ENCODE peak calls at places on chromosomes 2 and 18, in seven cellular contexts. L, X, G, Y, O, R and P are unnamed samples.

GRCh38 chr18:60096428-60096827 is 196.6 kb downstream of the PMAIP1 start:
- DNase-seq in Y (no peak), L (no peak), X (no peak), R (no peak), O (no peak), G (no peak), P (no peak)

GRCh38 chr2:101157272-101157671 is 6.1 kb upstream of the TBC1D8 start:
- DNase-seq in O (no peak), G (no peak), R (no peak), Y (no peak), X (no peak), L (no peak), P (no peak)

GRCh38 chr2:209125291-209125690 is 298.6 kb upstream of the MAP2 start:
- DNase-seq in L (no peak), R (no peak), X (no peak), G (no peak), Y (no peak), O (no peak), P (no peak)

GRCh38 chr18:32060026-32060425 is 31.6 kb upstream of the RNF138 start:
- DNase-seq in Y (no peak), L (no peak), G (no peak), O (no peak), X (no peak), R (no peak), P (no peak)

GRCh38 chr2:231321556-231322334 is 73.8 kb upstream of the B3GNT7 start:
- DNase-seq in O (no peak), X (peak), R (peak), G (no peak), Y (no peak), L (no peak), P (no peak)

GRCh38 chr2:180394305-180394704 is 387.2 kb upstream of the CWC22 start:
- DNase-seq in G (no peak), L (no peak), R (no peak), O (no peak), X (no peak), Y (no peak), P (peak)

GRCh38 chr18:60123031-60123430 is 223.2 kb downstream of the PMAIP1 start:
- DNase-seq in X (no peak), O (no peak), G (no peak), Y (no peak), L (no peak), R (no peak), P (no peak)

GRCh38 chr2:135821190-135821589 is 15.8 kb downstream of the LCT start:
- DNase-seq in X (no peak), Y (no peak), L (no peak), O (no peak), R (no peak), G (no peak), P (no peak)

GRCh38 chr2:170361359-170361936 is 183.5 kb downstream of the MYO3B start:
- DNase-seq in G (peak), X (no peak), R (no peak), O (no peak), Y (peak), L (peak), P (peak)

GRCh38 chr2:210442457-210442856 is 34.1 kb downstream of the LANCL1 start:
- DNase-seq in R (no peak), L (no peak), O (no peak), X (no peak), Y (no peak), G (no peak), P (no peak)

GRCh38 chr2:156901373-156902031 is 356.0 kb upstream of the GALNT5 start:
- DNase-seq in X (no peak), O (no peak), Y (no peak), L (no peak), R (no peak), G (no peak), P (no peak)

GRCh38 chr18:21110667-21111350 is 804 bp downstream of the ROCK1 start:
- DNase-seq in X (peak), R (peak), O (no peak), G (no peak), L (peak), Y (no peak), P (peak)

GRCh38 chr2:153478289-153479261 is at the start of gene RPRM:
- DNase-seq in O (peak), X (peak), G (no peak), L (peak), R (peak), Y (no peak), P (peak)

GRCh38 chr2:227454323-227454860 is 17.6 kb upstream of the AGFG1 start:
- DNase-seq in Y (no peak), O (no peak), X (no peak), G (no peak), L (no peak), R (no peak), P (no peak)

GRCh38 chr2:198440833-198441232 is 636.4 kb downstream of the PLCL1 start:
- DNase-seq in L (no peak), O (no peak), Y (no peak), G (no peak), R (no peak), X (no peak), P (no peak)

GRCh38 chr2:112712903-112713584 is 7.8 kb upstream of the NT5DC4 start:
- DNase-seq in O (no peak), Y (no peak), X (no peak), G (no peak), R (peak), L (no peak), P (no peak)

GRCh38 chr2:217189747-217190146 is 329.9 kb upstream of the TNP1 start:
- DNase-seq in Y (no peak), O (no peak), R (no peak), X (no peak), G (no peak), L (no peak), P (no peak)

GRCh38 chr2:229057997-229058553 is 213.0 kb downstream of the PID1 start:
- DNase-seq in Y (no peak), R (no peak), G (no peak), L (no peak), O (no peak), X (no peak), P (no peak)

GRCh38 chr2:56519806-56520205 is 336.0 kb downstream of the CCDC85A start:
- DNase-seq in Y (no peak), X (no peak), G (no peak), R (no peak), O (no peak), L (no peak), P (no peak)

GRCh38 chr2:178188466-178188865 is 5.8 kb upstream of the OSBPL6 start:
- DNase-seq in G (no peak), X (no peak), L (no peak), R (no peak), O (no peak), Y (no peak), P (no peak)

GRCh38 chr2:197229509-197230458 is 80.8 kb downstream of the ANKRD44 start:
- DNase-seq in Y (no peak), O (peak), X (no peak), R (no peak), L (no peak), G (no peak), P (peak)

GRCh38 chr2:136284226-136285119 is 166.5 kb upstream of the CXCR4 start:
- DNase-seq in Y (peak), G (no peak), X (no peak), O (no peak), R (no peak), L (no peak), P (no peak)

GRCh38 chr2:71602581-71602980 is 149.2 kb downstream of the DYSF start:
- DNase-seq in Y (no peak), R (no peak), X (no peak), O (no peak), G (no peak), L (no peak), P (no peak)

GRCh38 chr2:176075476-176075875 is 8.3 kb downstream of the EVX2 start:
- DNase-seq in O (no peak), Y (no peak), L (no peak), R (no peak), X (no peak), G (no peak), P (no peak)

GRCh38 chr2:202104286-202104870 is 31.3 kb downstream of the KIAA2012 start:
- DNase-seq in R (peak), L (no peak), X (peak), O (no peak), G (peak), Y (peak), P (peak)

GRCh38 chr18:9643549-9643948 is 29.2 kb upstream of the PPP4R1 start:
- DNase-seq in R (no peak), L (no peak), X (no peak), G (peak), O (peak), Y (no peak), P (peak)

GRCh38 chr2:38115216-38116012 is 39.5 kb upstream of the CYP1B1 start:
- DNase-seq in R (no peak), Y (peak), L (peak), G (peak), O (no peak), X (peak), P (peak)

GRCh38 chr2:214185546-214185945 is 225.3 kb upstream of the VWC2L start:
- DNase-seq in Y (no peak), O (no peak), L (no peak), G (no peak), X (no peak), R (no peak), P (no peak)

GRCh38 chr2:108268001-108268400 is 20.7 kb upstream of the SULT1C2 start:
- DNase-seq in R (no peak), O (peak), X (no peak), G (no peak), Y (no peak), L (no peak), P (peak)

GRCh38 chr18:8241731-8242130 is 367.5 kb upstream of the RAB12 start:
- DNase-seq in O (no peak), G (no peak), X (no peak), L (no peak), R (no peak), Y (no peak), P (no peak)

GRCh38 chr2:27042159-27042661 is 9.3 kb upstream of the AGBL5 start:
- DNase-seq in R (no peak), X (no peak), L (no peak), Y (peak), O (no peak), G (no peak), P (no peak)

GRCh38 chr2:133523406-133523805 is 44.9 kb downstream of the NCKAP5 start:
- DNase-seq in X (no peak), L (no peak), O (no peak), Y (no peak), G (no peak), R (no peak), P (no peak)

GRCh38 chr2:230908595-230909191 is 16.3 kb downstream of the GPR55 start:
- DNase-seq in L (no peak), G (peak), Y (no peak), R (no peak), O (peak), X (no peak), P (peak)